ENCODE peak calls at places on chromosomes 5 and 9, in nine cellular contexts. I is GM23338; E is PC-9; J is fibroblast of lung; A is iPS DF 6.9; L is tibial nerve; G is CD8-positive, alpha-beta memory T cell; B is small intestine; M is psoas muscle. O is an unnamed sample.

GRCh38 chr5:122694884-122695283 is 80.0 kb upstream of the SNX2 start:
- DNase-seq in B (no peak), J (peak; percentile 16), A (no peak), M (no peak), L (no peak), G (no peak), E (no peak), I (no peak), O (no peak)

GRCh38 chr5:15383469-15383868 is 116.5 kb upstream of the FBXL7 start:
- DNase-seq in A (peak; percentile 29), M (no peak), J (peak; percentile 12), L (no peak), G (no peak), E (no peak), I (peak; percentile 77), B (no peak), O (no peak)

GRCh38 chr5:148740966-148741742 is 85.3 kb upstream of the ADRB2 start:
- DNase-seq in G (peak; percentile 27), E (peak; percentile 65), B (peak; percentile 63), M (no peak), L (no peak), A (no peak), J (peak; percentile 53), I (peak; percentile 56), O (no peak)

GRCh38 chr9:111961575-111961974 is 65.0 kb downstream of the UGCG start:
- DNase-seq in I (no peak), B (peak; percentile 64), L (no peak), E (no peak), G (no peak), M (no peak), J (peak; percentile 82), A (no peak), O (no peak)

GRCh38 chr5:109921735-109922395 is 232.1 kb downstream of the MAN2A1 start:
- DNase-seq in G (peak; percentile 70), E (no peak), L (no peak), M (no peak), B (no peak), A (no peak), J (peak; percentile 32), I (no peak), O (peak; percentile 47)

GRCh38 chr9:2657427-2657826 is 35.8 kb downstream of the VLDLR start:
- DNase-seq in E (no peak), M (no peak), I (no peak), B (no peak), G (peak; percentile 49), L (no peak), J (no peak), A (no peak), O (no peak)

GRCh38 chr5:160171656-160172055 is 52.4 kb upstream of the PWWP2A start:
- DNase-seq in E (no peak), M (no peak), J (no peak), G (no peak), I (no peak), B (no peak), L (no peak), A (no peak), O (peak; percentile 19)

GRCh38 chr9:117334101-117334500 is 80.8 kb downstream of the ASTN2 start:
- DNase-seq in E (no peak), I (peak; percentile 42), M (no peak), B (no peak), G (no peak), J (no peak), L (no peak), A (no peak), O (no peak)

GRCh38 chr5:83124593-83124992 is 47.2 kb downstream of the XRCC4 start:
- DNase-seq in J (no peak), B (no peak), M (no peak), G (no peak), A (no peak), I (no peak), E (peak; percentile 50), L (no peak), O (no peak)

GRCh38 chr5:107889387-107889786 is 218.7 kb upstream of the EFNA5 start:
- DNase-seq in J (peak; percentile 27), E (no peak), B (peak; percentile 9), I (no peak), G (no peak), M (no peak), A (no peak), L (no peak), O (no peak)

DNA sequence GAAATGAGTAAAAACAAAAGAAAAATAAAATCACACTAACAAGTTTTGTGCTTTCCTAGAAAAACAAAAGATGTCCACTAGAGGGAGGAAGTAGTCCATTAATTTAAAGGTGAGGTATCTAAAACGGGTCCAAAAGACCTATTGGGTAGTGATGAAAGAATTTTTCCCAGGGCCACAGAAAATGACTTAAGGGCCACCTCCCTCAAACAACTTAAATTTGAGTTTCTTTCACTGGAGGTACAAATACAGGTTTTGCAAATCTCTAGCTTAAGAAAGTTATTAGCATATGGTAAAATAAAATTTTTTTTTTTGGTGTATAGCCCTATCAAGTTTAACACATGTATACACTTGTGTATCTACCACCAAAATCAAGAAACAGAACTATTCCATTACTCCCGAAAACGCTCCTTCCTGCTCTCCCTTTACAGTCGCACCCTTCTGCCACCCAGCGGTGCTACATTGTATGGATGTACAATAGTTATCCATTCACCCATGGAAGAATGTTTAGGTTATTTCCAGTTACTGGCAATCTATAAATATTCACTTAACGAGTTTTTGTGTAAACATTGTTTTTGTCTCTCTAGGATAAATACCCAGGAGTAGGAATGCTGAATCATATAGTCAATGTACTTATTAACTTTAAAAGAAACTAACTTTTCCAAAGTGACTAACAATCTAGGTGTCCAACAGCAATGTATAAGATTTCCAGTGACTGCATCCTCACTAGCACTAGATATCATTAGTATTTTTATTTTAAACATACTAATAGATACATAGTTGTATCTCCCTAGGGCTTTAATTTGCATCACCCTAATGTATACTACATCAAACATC is 21.9 kb downstream of the DEPDC1B start:
- DNase-seq in B (peak; percentile 63), G (peak; percentile 9), L (no peak), M (no peak), I (peak; percentile 79), J (peak; percentile 36), E (no peak), A (no peak), O (no peak)
- H3K27ac ChIP-seq in B (no peak overlapping the region), G (no peak overlapping the region), L (no peak overlapping the region), M (no peak overlapping the region), I (no peak overlapping the region), J (peak overlapping the region; percentile 23), E (no peak overlapping the region), A (no peak overlapping the region), O (no peak overlapping the region)

GRCh38 chr5:2756211-2756746 is 4.8 kb upstream of the IRX2 start:
- DNase-seq in A (no peak), L (no peak), I (peak; percentile 95), J (peak; percentile 83), E (no peak), M (no peak), B (no peak), G (no peak), O (no peak)

GRCh38 chr5:2755371-2755715 is 3.9 kb upstream of the IRX2 start:
- DNase-seq in E (no peak), I (no peak), M (no peak), A (no peak), L (no peak), G (no peak), J (no peak), B (no peak), O (no peak)

GRCh38 chr5:2753452-2754409 is 2.3 kb upstream of the IRX2 start:
- DNase-seq in E (no peak), M (no peak), G (no peak), A (no peak), L (no peak), B (no peak), I (peak; percentile 60), J (no peak), O (no peak)

GRCh38 chr5:2755811-2756210 is 4.3 kb upstream of the IRX2 start:
- DNase-seq in G (no peak), M (no peak), B (no peak), L (no peak), J (no peak), I (no peak), E (no peak), A (no peak), O (no peak)

DNA sequence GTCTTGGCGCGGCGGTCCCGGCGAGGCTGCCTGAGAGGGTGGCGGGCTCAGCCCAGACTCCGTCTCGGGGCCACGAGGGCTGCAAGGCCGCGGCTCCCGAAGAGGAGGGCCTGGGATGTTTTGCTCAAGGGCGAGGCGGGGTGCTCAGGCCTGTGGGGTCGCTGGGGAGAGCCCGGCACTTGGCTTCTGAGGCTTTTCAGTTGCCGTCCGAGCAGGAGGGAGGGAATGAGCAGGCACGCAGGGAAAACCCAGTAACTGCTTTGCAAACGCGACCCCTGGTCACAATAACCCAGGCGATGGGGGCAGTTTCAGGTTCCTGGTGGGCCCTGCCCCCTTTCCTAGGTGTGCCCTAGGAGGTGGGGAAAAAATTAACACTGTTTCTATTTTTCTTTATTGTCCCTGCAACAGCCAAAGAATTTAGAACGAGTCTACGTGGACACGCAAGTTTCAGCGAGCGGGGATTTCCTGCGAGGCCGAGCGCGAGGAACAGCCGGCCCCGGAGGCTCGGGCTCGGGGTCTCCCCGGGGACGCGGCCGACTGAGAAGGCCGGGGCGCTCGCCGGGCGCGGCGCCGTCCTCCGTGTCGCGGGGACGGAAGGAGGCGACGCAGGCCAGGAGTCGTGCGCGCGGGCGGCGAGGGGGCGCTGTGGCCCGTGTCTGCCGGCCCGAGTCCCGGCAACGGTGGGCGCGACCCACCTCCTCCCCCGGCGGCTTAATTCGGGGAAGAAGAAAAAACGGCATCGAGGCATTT is 3.3 kb upstream of the IRX2 start:
- DNase-seq in J (no peak), M (no peak), A (no peak), L (no peak), E (no peak), I (peak; percentile 58), B (no peak), G (no peak), O (no peak)
- H3K4me3 ChIP-seq in J (no peak overlapping the region), M (no peak overlapping the region), A (peak overlapping the region; percentile 27), L (no peak overlapping the region), E (no peak overlapping the region), I (peak overlapping the region; percentile 95), B (no peak overlapping the region), G (no peak overlapping the region), O (peak overlapping the region; percentile 5)

DNA sequence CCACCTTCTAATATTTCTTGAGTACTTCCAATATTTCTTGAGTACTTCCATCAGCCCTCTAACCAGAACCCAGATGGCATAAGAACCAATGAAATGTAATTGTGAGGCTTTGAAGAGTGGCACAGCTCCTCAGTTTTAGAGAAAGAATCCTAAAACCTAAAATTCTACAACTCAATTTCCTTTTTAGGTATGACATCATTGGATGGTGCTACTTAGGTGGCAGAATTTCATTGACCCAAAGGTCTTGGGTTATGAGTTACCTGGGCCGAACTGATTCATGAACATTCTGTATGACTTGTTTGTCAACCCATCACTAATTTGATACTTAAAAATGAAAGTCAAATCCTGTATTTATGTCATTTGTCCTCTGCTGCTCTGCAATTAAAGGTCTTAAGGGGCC is 13.1 kb downstream of the HMGCS1 start:
- DNase-seq in E (no peak), A (no peak), B (no peak), M (no peak), I (no peak), L (no peak), G (no peak), J (no peak), O (no peak)
- H3K36me3 ChIP-seq in E (peaks cover 90% of the 10 kb centered on the region), A (peaks cover 12% of the 10 kb centered on the region), B (peaks cover 3% of the 10 kb centered on the region), M (no peaks in the 10 kb centered on the region), I (peaks cover 46% of the 10 kb centered on the region), L (peaks cover 7% of the 10 kb centered on the region), G (peaks cover 26% of the 10 kb centered on the region), J (peaks cover 7% of the 10 kb centered on the region), O (no peaks in the 10 kb centered on the region)

DNA sequence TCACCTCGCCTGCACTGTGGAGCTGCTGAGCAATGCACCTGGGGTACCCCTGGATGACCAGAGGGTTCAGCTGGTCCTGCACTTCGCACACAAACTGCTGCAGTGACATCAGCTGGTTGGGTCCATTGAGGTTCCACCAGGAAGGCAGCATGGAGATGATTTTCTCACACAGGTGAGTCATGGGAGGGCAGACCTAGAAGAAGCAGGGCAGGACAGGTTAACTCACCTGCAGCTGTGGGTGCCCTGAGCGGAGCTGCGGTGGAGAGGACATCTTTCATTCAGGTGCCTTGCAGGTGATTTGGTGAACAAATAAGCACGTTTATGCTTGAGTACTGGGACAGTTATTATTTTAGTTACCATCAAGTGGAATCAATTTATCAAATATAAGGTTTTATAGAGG is 73.6 kb downstream of the CTSL start:
- DNase-seq in E (peak; percentile 11), I (no peak), M (no peak), B (no peak), L (no peak), A (no peak), J (no peak), G (no peak), O (no peak)
- H3K27ac ChIP-seq in E (no peak overlapping the region), I (no peak overlapping the region), M (no peak overlapping the region), B (no peak overlapping the region), L (no peak overlapping the region), A (no peak overlapping the region), J (no peak overlapping the region), G (no peak overlapping the region), O (no peak overlapping the region)